ENCODE peak calls at places on chromosomes 11 and 22, in six cellular contexts. A is hepatocyte, J is GM23338, G is DND-41, X is endothelial cell of umbilical vein, B is fibroblast of lung. Z is an unnamed sample.

GRCh38 chr11:41431784-41432183 is 27.7 kb downstream of the LRRC4C start:
- DNase-seq in A (peak; percentile 41), J (peak; percentile 80), G (no peak), X (no peak), B (no peak), Z (no peak)

GRCh38 chr11:65574963-65575567 is 788 bp upstream of the EHBP1L1 start:
- DNase-seq in A (peak; percentile 71), J (peak; percentile 43), G (no peak), X (peak; percentile 46), B (peak; percentile 24), Z (no peak)

GRCh38 chr11:12540913-12541587 is 133.2 kb upstream of the TEAD1 start:
- DNase-seq in A (peak; percentile 39), J (peak; percentile 32), G (no peak), X (no peak), B (peak; percentile 75), Z (no peak)

GRCh38 chr22:19843107-19843856 is 11.4 kb downstream of the GNB1L start:
- DNase-seq in A (peak; percentile 5), J (no peak), G (no peak), X (no peak), B (no peak), Z (no peak)

GRCh38 chr22:48490513-48491411 is 1336.9 kb downstream of the BRD1 start:
- DNase-seq in A (peak; percentile 5), J (no peak), G (no peak), X (no peak), B (no peak), Z (no peak)

GRCh38 chr22:17086301-17086700 is 1.5 kb downstream of the IL17RA start:
- DNase-seq in A (no peak), J (no peak), G (no peak), X (no peak), B (no peak), Z (no peak)

GRCh38 chr22:32584650-32585049 is 110.0 kb downstream of the FBXO7 start:
- DNase-seq in A (no peak), J (no peak), G (no peak), X (no peak), B (peak; percentile 96), Z (no peak)

GRCh38 chr11:772429-773390 is 4.6 kb downstream of the GATD1 start:
- DNase-seq in A (peak; percentile 4), J (no peak), G (no peak), X (no peak), B (no peak), Z (no peak)

GRCh38 chr11:1508986-1509385 is 22.4 kb upstream of the MOB2 start:
- DNase-seq in A (no peak), J (no peak), G (no peak), X (no peak), B (no peak), Z (no peak)

GRCh38 chr11:114147389-114148382 is 88.2 kb downstream of the ZBTB16 start:
- DNase-seq in A (no peak), J (no peak), G (no peak), X (peak; percentile 26), B (peak; percentile 56), Z (no peak)

GRCh38 chr22:32646476-32646875 is 155.0 kb upstream of the TIMP3 start:
- DNase-seq in A (no peak), J (no peak), G (no peak), X (no peak), B (no peak), Z (no peak)

GRCh38 chr11:83921447-83922192 is 635.5 kb upstream of the CCDC90B start:
- DNase-seq in A (no peak), J (peak; percentile 21), G (no peak), X (no peak), B (no peak), Z (no peak)

GRCh38 chr11:27812341-27812740 is 112.1 kb upstream of the BDNF start:
- DNase-seq in A (no peak), J (no peak), G (no peak), X (no peak), B (no peak), Z (no peak)

GRCh38 chr11:113363996-113364641 is 23.5 kb upstream of the ANKK1 start:
- DNase-seq in A (no peak), J (peak; percentile 7), G (no peak), X (no peak), B (no peak), Z (no peak)

GRCh38 chr11:35474677-35475076 is 50.7 kb downstream of the PAMR1 start:
- DNase-seq in A (no peak), J (no peak), G (no peak), X (no peak), B (no peak), Z (no peak)

GRCh38 chr11:18332302-18332701 is 9.9 kb downstream of the GTF2H1 start:
- DNase-seq in A (no peak), J (peak; percentile 28), G (no peak), X (no peak), B (no peak), Z (no peak)
- H3K4me2 ChIP-seq in A (no peak overlapping the region), J (peak overlapping the region; percentile 1), G (no peak overlapping the region), X (no peak overlapping the region), B (no peak overlapping the region), Z (no peak overlapping the region)

GRCh38 chr11:32659672-32660071 is 76.0 kb downstream of the EIF3M start:
- DNase-seq in A (no peak), J (no peak), G (no peak), X (no peak), B (no peak), Z (no peak)
- TF ChIP-seq CTCF in A (no peak), J (peak; percentile 8), G (no peak), X (no peak), B (no peak), Z (no peak)

DNA sequence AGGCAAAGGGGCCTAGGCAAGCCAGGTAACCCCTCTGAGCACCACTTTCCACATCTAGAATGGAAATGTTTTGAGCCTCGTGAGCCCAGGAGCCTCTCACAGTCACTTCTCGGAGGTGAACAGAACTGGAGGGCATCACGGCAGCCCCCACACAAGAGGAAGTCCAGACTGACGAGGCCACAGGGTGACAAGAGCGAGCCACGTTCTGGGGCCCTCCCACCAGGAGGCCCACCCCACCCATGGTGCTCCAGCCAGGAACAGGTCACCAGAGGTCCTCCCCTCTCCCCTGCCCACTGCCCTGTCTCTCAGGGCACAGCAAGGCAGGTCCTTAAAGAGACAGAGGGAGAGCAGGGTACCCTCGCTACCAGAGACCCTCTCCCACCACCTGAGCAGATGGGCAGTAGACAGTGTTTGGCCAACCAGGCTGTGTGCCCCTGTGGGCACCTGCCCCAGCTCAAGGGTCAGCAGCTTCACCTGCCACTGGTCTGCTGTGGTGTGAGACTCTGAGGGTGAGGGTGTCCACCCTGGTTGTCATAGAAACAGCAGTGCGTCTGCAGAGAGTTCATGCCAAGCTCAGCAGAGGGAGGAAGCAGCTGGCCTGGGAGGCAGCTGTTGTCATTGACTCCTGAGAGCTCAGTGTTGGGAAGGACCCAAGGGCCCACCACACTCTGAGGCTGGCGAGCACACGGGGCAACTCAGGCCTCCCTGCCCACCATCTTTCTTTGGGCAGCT is 31.4 kb downstream of the RSPH14 start:
- DNase-seq in A (no peak), J (no peak), G (no peak), X (peak; percentile 39), B (no peak), Z (no peak)
- H4K20me1 ChIP-seq in A (no peaks in the 10 kb centered on the region), J (no peaks in the 10 kb centered on the region), G (no peaks in the 10 kb centered on the region), X (no peaks in the 10 kb centered on the region), B (no peaks in the 10 kb centered on the region), Z (no peaks in the 10 kb centered on the region)

DNA sequence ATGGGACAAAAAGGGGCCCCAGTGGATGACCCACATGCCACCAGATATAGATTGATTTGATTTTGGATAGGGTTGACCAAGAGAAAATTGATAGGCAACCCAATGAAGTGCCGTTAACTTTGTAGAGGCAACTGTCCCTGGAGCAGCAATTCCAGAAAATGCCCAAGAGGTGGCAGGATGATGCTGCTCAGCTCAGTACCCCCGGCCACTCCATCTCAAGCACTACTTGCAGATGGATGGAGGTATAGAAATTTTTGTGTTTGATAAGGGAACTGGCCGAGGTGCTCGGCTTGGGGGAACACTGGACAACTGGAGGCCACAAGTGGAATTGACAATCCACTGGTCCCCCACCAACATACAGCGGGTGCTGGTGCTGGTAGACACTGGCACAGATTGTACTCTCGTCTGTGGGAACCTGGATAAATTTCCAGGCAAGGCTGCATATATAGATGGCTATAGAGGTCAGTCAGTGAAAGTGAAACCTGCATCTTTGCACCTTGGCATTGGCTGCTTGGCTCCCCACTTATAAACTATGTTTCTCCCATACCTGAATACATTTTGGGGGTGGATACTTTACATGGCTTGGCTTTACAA is 86.3 kb downstream of the CCDC83 start:
- DNase-seq in A (peak; percentile 53), J (peak; percentile 77), G (no peak), X (peak; percentile 71), B (peak; percentile 80), Z (no peak)
- H3K4me2 ChIP-seq in A (no peak overlapping the region), J (no peak overlapping the region), G (no peak overlapping the region), X (no peak overlapping the region), B (peak overlapping the region; percentile 17), Z (no peak overlapping the region)

GRCh38 chr11:128521697-128522062 is 65.7 kb downstream of the ETS1 start:
- DNase-seq in A (no peak), J (no peak), G (no peak), X (no peak), B (no peak), Z (no peak)

GRCh38 chr11:128519353-128519752 is 68.0 kb downstream of the ETS1 start:
- DNase-seq in A (no peak), J (no peak), G (no peak), X (no peak), B (peak; percentile 31), Z (no peak)

GRCh38 chr11:128520206-128520885 is 67.0 kb downstream of the ETS1 start:
- DNase-seq in A (no peak), J (no peak), G (no peak), X (no peak), B (peak; percentile 32), Z (no peak)

GRCh38 chr11:128522063-128522942 is 65.1 kb downstream of the ETS1 start:
- DNase-seq in A (peak; percentile 97), J (peak; percentile 96), G (peak; percentile 89), X (peak; percentile 97), B (peak; percentile 97), Z (peak; percentile 95)

GRCh38 chr11:128520886-128521696 is 66.3 kb downstream of the ETS1 start:
- DNase-seq in A (no peak), J (no peak), G (no peak), X (no peak), B (no peak), Z (no peak)
- TF ChIP-seq CTCF in A (no peak), J (no peak), G (no peak), X (no peak), B (no peak), Z (peak; percentile 6)

DNA sequence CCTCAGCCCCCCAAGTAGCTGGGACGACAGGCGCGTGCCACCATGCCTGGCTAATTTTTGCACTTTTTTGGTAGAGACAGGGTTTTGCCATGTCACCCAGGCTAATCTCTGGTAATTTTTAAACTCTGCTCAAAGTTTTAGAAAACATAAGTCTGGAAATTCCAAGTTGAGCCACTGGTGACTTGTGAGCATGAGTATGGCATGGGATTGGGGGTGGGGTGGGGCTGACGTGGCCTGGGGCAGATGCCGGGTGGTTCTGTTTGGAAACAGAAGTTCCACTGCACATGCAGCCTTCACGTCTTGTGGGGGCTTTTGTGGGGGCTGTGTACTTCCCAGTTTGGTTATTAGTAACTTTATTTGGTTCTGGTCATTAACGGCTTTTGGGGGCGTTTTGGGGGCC is 67.3 kb downstream of the PTPRJ start:
- DNase-seq in A (peak; percentile 42), J (no peak), G (no peak), X (no peak), B (no peak), Z (no peak)
- H4K20me1 ChIP-seq in A (no peaks in the 10 kb centered on the region), J (no peaks in the 10 kb centered on the region), G (no peaks in the 10 kb centered on the region), X (no peaks in the 10 kb centered on the region), B (no peaks in the 10 kb centered on the region), Z (no peaks in the 10 kb centered on the region)